ENCODE peak calls at places on chromosomes 3 and 15, in ten cellular contexts. One of them, this sample, is unnamed.

GRCh38 chr3:24401090-24401810 is 93.4 kb downstream of the THRB start:
- DNase-seq in kidney epithelial cell: no peak
- DNase-seq in sigmoid colon: no peak
- DNase-seq in GM23338: no peak
- DNase-seq in fibroblast of villous mesenchyme: peak
- DNase-seq in psoas muscle: no peak
- DNase-seq in RWPE2: no peak
- DNase-seq in right lobe of liver: no peak
- DNase-seq in colonic mucosa: no peak
- DNase-seq in WTC11: no peak
- DNase-seq in this sample: no peak

GRCh38 chr3:32296251-32297204 is 58.0 kb downstream of the CMTM8 start:
- DNase-seq in kidney epithelial cell: no peak
- DNase-seq in sigmoid colon: peak
- DNase-seq in GM23338: peak
- DNase-seq in fibroblast of villous mesenchyme: peak
- DNase-seq in psoas muscle: peak
- DNase-seq in RWPE2: no peak
- DNase-seq in right lobe of liver: peak
- DNase-seq in colonic mucosa: peak
- DNase-seq in WTC11: peak
- DNase-seq in this sample: peak

GRCh38 chr3:129485681-129486056 is 42.8 kb upstream of the RHO start:
- DNase-seq in kidney epithelial cell: no peak
- DNase-seq in sigmoid colon: peak
- DNase-seq in GM23338: no peak
- DNase-seq in fibroblast of villous mesenchyme: peak
- DNase-seq in psoas muscle: peak
- DNase-seq in RWPE2: peak
- DNase-seq in right lobe of liver: peak
- DNase-seq in colonic mucosa: peak
- DNase-seq in WTC11: no peak
- DNase-seq in this sample: no peak

GRCh38 chr15:38814891-38815290 is 250.3 kb upstream of the RASGRP1 start:
- DNase-seq in kidney epithelial cell: no peak
- DNase-seq in sigmoid colon: no peak
- DNase-seq in GM23338: no peak
- DNase-seq in fibroblast of villous mesenchyme: peak
- DNase-seq in psoas muscle: no peak
- DNase-seq in RWPE2: no peak
- DNase-seq in right lobe of liver: no peak
- DNase-seq in colonic mucosa: no peak
- DNase-seq in WTC11: no peak
- DNase-seq in this sample: no peak

GRCh38 chr15:81504170-81504905 is 130.3 kb upstream of the TMC3 start:
- DNase-seq in kidney epithelial cell: no peak
- DNase-seq in sigmoid colon: no peak
- DNase-seq in GM23338: no peak
- DNase-seq in fibroblast of villous mesenchyme: peak
- DNase-seq in psoas muscle: no peak
- DNase-seq in RWPE2: no peak
- DNase-seq in right lobe of liver: no peak
- DNase-seq in colonic mucosa: no peak
- DNase-seq in WTC11: no peak
- DNase-seq in this sample: no peak

GRCh38 chr15:84911879-84912660 is 27.6 kb downstream of the SLC28A1 start:
- DNase-seq in kidney epithelial cell: peak
- DNase-seq in sigmoid colon: peak
- DNase-seq in GM23338: no peak
- DNase-seq in fibroblast of villous mesenchyme: peak
- DNase-seq in psoas muscle: peak
- DNase-seq in RWPE2: no peak
- DNase-seq in right lobe of liver: peak
- DNase-seq in colonic mucosa: peak
- DNase-seq in WTC11: no peak
- DNase-seq in this sample: no peak

GRCh38 chr3:81308296-81308695 is 453.1 kb downstream of the GBE1 start:
- DNase-seq in kidney epithelial cell: no peak
- DNase-seq in sigmoid colon: no peak
- DNase-seq in GM23338: no peak
- DNase-seq in fibroblast of villous mesenchyme: no peak
- DNase-seq in psoas muscle: no peak
- DNase-seq in RWPE2: no peak
- DNase-seq in right lobe of liver: no peak
- DNase-seq in colonic mucosa: no peak
- DNase-seq in WTC11: no peak
- DNase-seq in this sample: no peak

GRCh38 chr3:157572559-157573270 is 69.5 kb upstream of the VEPH1 start:
- DNase-seq in kidney epithelial cell: no peak
- DNase-seq in sigmoid colon: no peak
- DNase-seq in GM23338: peak
- DNase-seq in fibroblast of villous mesenchyme: peak
- DNase-seq in psoas muscle: no peak
- DNase-seq in RWPE2: no peak
- DNase-seq in right lobe of liver: no peak
- DNase-seq in colonic mucosa: peak
- DNase-seq in WTC11: peak
- DNase-seq in this sample: no peak

GRCh38 chr3:104723000-104723399 is 643.7 kb upstream of the ALCAM start:
- DNase-seq in kidney epithelial cell: no peak
- DNase-seq in sigmoid colon: no peak
- DNase-seq in GM23338: no peak
- DNase-seq in fibroblast of villous mesenchyme: no peak
- DNase-seq in psoas muscle: no peak
- DNase-seq in RWPE2: no peak
- DNase-seq in right lobe of liver: no peak
- DNase-seq in colonic mucosa: no peak
- DNase-seq in WTC11: no peak
- DNase-seq in this sample: no peak

GRCh38 chr3:136932978-136933812 is 24.6 kb upstream of the IL20RB start:
- DNase-seq in kidney epithelial cell: no peak
- DNase-seq in sigmoid colon: no peak
- DNase-seq in GM23338: no peak
- DNase-seq in fibroblast of villous mesenchyme: no peak
- DNase-seq in psoas muscle: no peak
- DNase-seq in RWPE2: no peak
- DNase-seq in right lobe of liver: no peak
- DNase-seq in colonic mucosa: no peak
- DNase-seq in WTC11: no peak
- DNase-seq in this sample: no peak

GRCh38 chr15:31206386-31207174 is 105.1 kb upstream of the TRPM1 start:
- DNase-seq in kidney epithelial cell: no peak
- DNase-seq in sigmoid colon: no peak
- DNase-seq in GM23338: no peak
- DNase-seq in fibroblast of villous mesenchyme: no peak
- DNase-seq in psoas muscle: no peak
- DNase-seq in RWPE2: no peak
- DNase-seq in right lobe of liver: peak
- DNase-seq in colonic mucosa: no peak
- DNase-seq in WTC11: no peak
- DNase-seq in this sample: no peak

GRCh38 chr3:195133462-195133861 is 137.5 kb downstream of the XXYLT1 start:
- DNase-seq in kidney epithelial cell: no peak
- DNase-seq in sigmoid colon: peak
- DNase-seq in GM23338: no peak
- DNase-seq in fibroblast of villous mesenchyme: peak
- DNase-seq in psoas muscle: peak
- DNase-seq in RWPE2: no peak
- DNase-seq in right lobe of liver: no peak
- DNase-seq in colonic mucosa: peak
- DNase-seq in WTC11: no peak
- DNase-seq in this sample: no peak

GRCh38 chr3:71175722-71176365 is 407.7 kb downstream of the FOXP1 start:
- DNase-seq in kidney epithelial cell: no peak
- DNase-seq in sigmoid colon: no peak
- DNase-seq in GM23338: no peak
- DNase-seq in fibroblast of villous mesenchyme: no peak
- DNase-seq in psoas muscle: no peak
- DNase-seq in RWPE2: no peak
- DNase-seq in right lobe of liver: no peak
- DNase-seq in colonic mucosa: no peak
- DNase-seq in WTC11: no peak
- DNase-seq in this sample: no peak

DNA sequence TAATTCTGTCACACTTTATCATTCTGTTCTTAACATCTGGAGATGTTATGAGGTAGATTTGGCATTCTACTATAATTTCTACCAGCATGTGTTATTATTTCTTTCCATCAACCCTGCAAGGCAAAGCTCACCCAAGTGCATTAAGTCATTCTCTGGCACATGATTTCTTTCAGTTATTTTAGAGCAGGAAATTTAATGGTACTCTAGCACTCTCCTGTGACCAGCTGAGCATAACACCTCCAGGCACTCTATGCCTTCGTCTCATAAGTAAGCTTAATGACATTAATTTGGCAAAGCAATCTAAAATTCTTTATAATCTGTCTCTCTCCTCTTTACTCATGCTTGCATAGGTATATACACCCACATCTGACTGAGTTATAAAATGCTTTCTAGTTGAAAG is 300.2 kb upstream of the GPR149 start:
- DNase-seq in kidney epithelial cell: no peak
- DNase-seq in sigmoid colon: no peak
- DNase-seq in GM23338: no peak
- DNase-seq in fibroblast of villous mesenchyme: peak
- DNase-seq in psoas muscle: no peak
- DNase-seq in RWPE2: no peak
- DNase-seq in right lobe of liver: no peak
- DNase-seq in colonic mucosa: no peak
- DNase-seq in WTC11: no peak
- DNase-seq in this sample: no peak
- TF ChIP-seq CTCF in kidney epithelial cell: peak
- TF ChIP-seq CTCF in sigmoid colon: no peak
- TF ChIP-seq CTCF in GM23338: peak
- TF ChIP-seq CTCF in fibroblast of villous mesenchyme: no peak
- TF ChIP-seq CTCF in psoas muscle: peak
- TF ChIP-seq CTCF in RWPE2: no peak
- TF ChIP-seq CTCF in right lobe of liver: no peak
- TF ChIP-seq CTCF in colonic mucosa: no peak
- TF ChIP-seq CTCF in WTC11: no peak
- TF ChIP-seq CTCF in this sample: no peak

GRCh38 chr15:91031796-91032195 is 9.4 kb upstream of the VPS33B start:
- DNase-seq in kidney epithelial cell: no peak
- DNase-seq in sigmoid colon: no peak
- DNase-seq in GM23338: no peak
- DNase-seq in fibroblast of villous mesenchyme: no peak
- DNase-seq in psoas muscle: no peak
- DNase-seq in RWPE2: no peak
- DNase-seq in right lobe of liver: no peak
- DNase-seq in colonic mucosa: no peak
- DNase-seq in WTC11: no peak
- DNase-seq in this sample: no peak

GRCh38 chr15:91027677-91028076 is 5.3 kb upstream of the VPS33B start:
- DNase-seq in kidney epithelial cell: no peak
- DNase-seq in sigmoid colon: no peak
- DNase-seq in GM23338: no peak
- DNase-seq in fibroblast of villous mesenchyme: no peak
- DNase-seq in psoas muscle: no peak
- DNase-seq in RWPE2: no peak
- DNase-seq in right lobe of liver: no peak
- DNase-seq in colonic mucosa: no peak
- DNase-seq in WTC11: no peak
- DNase-seq in this sample: no peak

GRCh38 chr15:91032919-91033803 is 10.8 kb upstream of the VPS33B start:
- DNase-seq in kidney epithelial cell: no peak
- DNase-seq in sigmoid colon: no peak
- DNase-seq in GM23338: peak
- DNase-seq in fibroblast of villous mesenchyme: peak
- DNase-seq in psoas muscle: peak
- DNase-seq in RWPE2: no peak
- DNase-seq in right lobe of liver: peak
- DNase-seq in colonic mucosa: peak
- DNase-seq in WTC11: peak
- DNase-seq in this sample: no peak
- TF ChIP-seq CTCF in kidney epithelial cell: peak
- TF ChIP-seq CTCF in sigmoid colon: no peak
- TF ChIP-seq CTCF in GM23338: peak
- TF ChIP-seq CTCF in fibroblast of villous mesenchyme: peak
- TF ChIP-seq CTCF in psoas muscle: peak
- TF ChIP-seq CTCF in RWPE2: peak
- TF ChIP-seq CTCF in right lobe of liver: peak
- TF ChIP-seq CTCF in colonic mucosa: peak
- TF ChIP-seq CTCF in WTC11: peak
- TF ChIP-seq CTCF in this sample: peak

DNA sequence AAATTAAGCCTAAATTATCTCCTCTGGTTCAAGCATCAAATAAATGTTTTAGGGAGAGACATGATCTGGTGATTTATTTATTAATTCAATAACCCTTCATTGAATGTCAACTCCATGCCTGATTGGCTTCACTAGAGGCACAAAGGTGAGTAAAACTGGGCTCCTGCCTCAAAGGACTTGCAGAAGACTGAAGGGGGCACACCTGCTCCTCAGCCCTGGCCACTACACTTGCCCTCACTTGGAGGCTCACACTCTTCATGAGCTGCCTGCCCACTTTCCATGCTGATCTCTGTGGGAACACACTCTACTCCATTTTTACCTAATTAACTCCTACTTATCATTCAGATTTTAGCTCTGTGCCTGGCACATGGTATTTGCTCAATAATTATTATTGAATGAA is 84.4 kb upstream of the KCNMB2 start:
- DNase-seq in kidney epithelial cell: no peak
- DNase-seq in sigmoid colon: no peak
- DNase-seq in GM23338: peak
- DNase-seq in fibroblast of villous mesenchyme: no peak
- DNase-seq in psoas muscle: no peak
- DNase-seq in RWPE2: no peak
- DNase-seq in right lobe of liver: no peak
- DNase-seq in colonic mucosa: no peak
- DNase-seq in WTC11: no peak
- DNase-seq in this sample: no peak
- TF ChIP-seq CTCF in kidney epithelial cell: no peak
- TF ChIP-seq CTCF in sigmoid colon: no peak
- TF ChIP-seq CTCF in GM23338: peak
- TF ChIP-seq CTCF in fibroblast of villous mesenchyme: no peak
- TF ChIP-seq CTCF in psoas muscle: no peak
- TF ChIP-seq CTCF in RWPE2: no peak
- TF ChIP-seq CTCF in right lobe of liver: no peak
- TF ChIP-seq CTCF in colonic mucosa: no peak
- TF ChIP-seq CTCF in WTC11: no peak
- TF ChIP-seq CTCF in this sample: no peak

DNA sequence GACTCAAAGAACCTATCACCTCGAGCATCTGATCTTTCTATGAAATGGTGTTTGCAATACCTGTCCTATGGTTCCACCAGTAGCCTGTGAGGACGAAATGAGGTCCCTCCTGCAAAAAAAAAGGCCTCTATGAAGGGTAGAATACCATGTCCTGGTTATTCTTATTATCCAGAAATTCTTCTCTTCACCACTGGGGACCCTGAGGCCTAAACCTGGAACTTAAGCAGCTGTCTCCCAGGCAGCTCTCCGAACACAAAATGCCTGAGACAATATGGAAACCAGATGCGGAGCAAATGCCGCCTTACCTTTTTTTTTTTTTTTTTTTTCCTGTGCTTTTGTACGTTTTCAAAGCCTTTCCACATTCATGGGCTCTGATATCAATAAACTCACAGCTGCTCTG is 62.1 kb upstream of the WNT5A start:
- DNase-seq in kidney epithelial cell: no peak
- DNase-seq in sigmoid colon: no peak
- DNase-seq in GM23338: no peak
- DNase-seq in fibroblast of villous mesenchyme: peak
- DNase-seq in psoas muscle: no peak
- DNase-seq in RWPE2: no peak
- DNase-seq in right lobe of liver: no peak
- DNase-seq in colonic mucosa: no peak
- DNase-seq in WTC11: no peak
- DNase-seq in this sample: no peak
- TF ChIP-seq CTCF in kidney epithelial cell: no peak
- TF ChIP-seq CTCF in sigmoid colon: no peak
- TF ChIP-seq CTCF in GM23338: no peak
- TF ChIP-seq CTCF in fibroblast of villous mesenchyme: peak
- TF ChIP-seq CTCF in psoas muscle: peak
- TF ChIP-seq CTCF in RWPE2: no peak
- TF ChIP-seq CTCF in right lobe of liver: no peak
- TF ChIP-seq CTCF in colonic mucosa: no peak
- TF ChIP-seq CTCF in WTC11: no peak
- TF ChIP-seq CTCF in this sample: peak

This sample was measured in mesothelial cell of epicardium.